ENCODE peak calls at places on chromosome 4, in nine cellular contexts. L is tibial nerve; Q is CD8-positive, alpha-beta memory T cell; B is lower lobe of right lung; O is heart right ventricle; G is tibial artery; I is body of pancreas; N is OCI-LY7; R is left ventricle myocardium inferior. K is an unnamed sample. For H3K4me1, the result is how much of the 10 kb centered on the place peaks cover.

GRCh38 chr4:17111959-17112659 is 213.7 kb upstream of the LDB2 start:
- DNase-seq in L (no peak), Q (no peak), B (no peak), O (no peak), G (no peak), I (no peak), N (peak), R (no peak), K (peak)

GRCh38 chr4:183183906-183184535 is 85.0 kb downstream of the WWC2 start:
- DNase-seq in L (no peak), Q (no peak), B (no peak), O (no peak), G (no peak), I (no peak), N (no peak), R (no peak), K (no peak)

GRCh38 chr4:76804060-76804459 is 93.9 kb downstream of the SOWAHB start:
- DNase-seq in L (no peak), Q (no peak), B (no peak), O (no peak), G (no peak), I (no peak), N (no peak), R (no peak), K (peak)

GRCh38 chr4:42268824-42269223 is 116.4 kb upstream of the BEND4 start:
- DNase-seq in L (no peak), Q (no peak), B (no peak), O (no peak), G (no peak), I (no peak), N (no peak), R (no peak), K (no peak)

GRCh38 chr4:114653675-114654074 is 55.1 kb downstream of the UGT8 start:
- DNase-seq in L (no peak), Q (no peak), B (no peak), O (no peak), G (no peak), I (no peak), N (no peak), R (no peak), K (no peak)

GRCh38 chr4:159027535-159027934 is 75.3 kb upstream of the RAPGEF2 start:
- DNase-seq in L (no peak), Q (no peak), B (no peak), O (no peak), G (no peak), I (no peak), N (no peak), R (no peak), K (no peak)

GRCh38 chr4:151219938-151220337 is 57.0 kb upstream of the PRSS48 start:
- DNase-seq in L (no peak), Q (no peak), B (no peak), O (no peak), G (no peak), I (no peak), N (no peak), R (no peak), K (no peak)

GRCh38 chr4:54139332-54139731 is 39.4 kb downstream of the GSX2 start:
- DNase-seq in L (no peak), Q (no peak), B (no peak), O (peak), G (no peak), I (no peak), N (no peak), R (peak), K (no peak)

GRCh38 chr4:116058129-116058528 is 944.7 kb upstream of the NDST4 start:
- DNase-seq in L (no peak), Q (no peak), B (no peak), O (no peak), G (no peak), I (no peak), N (no peak), R (no peak), K (no peak)

GRCh38 chr4:116413222-116413621 is 672.2 kb downstream of the TRAM1L1 start:
- DNase-seq in L (no peak), Q (no peak), B (no peak), O (no peak), G (no peak), I (no peak), N (no peak), R (no peak), K (no peak)

GRCh38 chr4:5500165-5500564 is 208.2 kb downstream of the EVC2 start:
- DNase-seq in L (no peak), Q (no peak), B (no peak), O (no peak), G (no peak), I (no peak), N (no peak), R (no peak), K (no peak)

GRCh38 chr4:41161355-41161754 is 53.0 kb downstream of the APBB2 start:
- DNase-seq in L (no peak), Q (no peak), B (no peak), O (no peak), G (no peak), I (no peak), N (no peak), R (no peak), K (no peak)

GRCh38 chr4:130825283-130825682 is 1729.3 kb downstream of the C4orf33 start:
- DNase-seq in L (no peak), Q (no peak), B (no peak), O (no peak), G (no peak), I (no peak), N (no peak), R (no peak), K (no peak)

GRCh38 chr4:76155979-76156378 is 7.8 kb upstream of the NUP54 start:
- DNase-seq in L (no peak), Q (no peak), B (no peak), O (no peak), G (no peak), I (no peak), N (no peak), R (no peak), K (no peak)

GRCh38 chr4:22093126-22093525 is 144.6 kb upstream of the KCNIP4 start:
- DNase-seq in L (no peak), Q (no peak), B (no peak), O (no peak), G (no peak), I (no peak), N (no peak), R (no peak), K (no peak)

GRCh38 chr4:139732991-139733555 is 67.5 kb downstream of the MGST2 start:
- DNase-seq in L (no peak), Q (no peak), B (no peak), O (no peak), G (no peak), I (peak), N (no peak), R (no peak), K (no peak)

GRCh38 chr4:157977086-157977485 is 195.7 kb downstream of the GASK1B start:
- DNase-seq in L (no peak), Q (no peak), B (no peak), O (no peak), G (no peak), I (no peak), N (no peak), R (no peak), K (no peak)

GRCh38 chr4:89305712-89306437 is 1.7 kb downstream of the GPRIN3 start:
- DNase-seq in L (no peak), Q (no peak), B (no peak), O (no peak), G (no peak), I (no peak), N (no peak), R (no peak), K (no peak)

GRCh38 chr4:91963489-91963888 is 340.3 kb upstream of the GRID2 start:
- DNase-seq in L (no peak), Q (no peak), B (no peak), O (no peak), G (no peak), I (no peak), N (no peak), R (no peak), K (no peak)

GRCh38 chr4:97774347-97774989 is 368.8 kb downstream of the STPG2 start:
- DNase-seq in L (no peak), Q (no peak), B (no peak), O (no peak), G (no peak), I (no peak), N (no peak), R (no peak), K (no peak)

GRCh38 chr4:67332627-67333026 is 212.7 kb downstream of the CENPC start:
- DNase-seq in L (no peak), Q (no peak), B (no peak), O (no peak), G (no peak), I (no peak), N (peak), R (no peak), K (no peak)

GRCh38 chr4:158819942-158820786 is 51.3 kb downstream of the FNIP2 start:
- DNase-seq in L (no peak), Q (no peak), B (no peak), O (no peak), G (no peak), I (no peak), N (no peak), R (no peak), K (no peak)

GRCh38 chr4:165991325-165992180 is 118.5 kb downstream of the TLL1 start:
- DNase-seq in L (no peak), Q (no peak), B (no peak), O (no peak), G (no peak), I (no peak), N (no peak), R (no peak), K (peak)

GRCh38 chr4:4990857-4991540 is 28.3 kb downstream of the CYTL1 start:
- DNase-seq in L (peak), Q (no peak), B (no peak), O (peak), G (peak), I (peak), N (no peak), R (peak), K (no peak)

GRCh38 chr4:88244821-88245579 is 39.4 kb downstream of the PPM1K start:
- DNase-seq in L (no peak), Q (peak), B (no peak), O (peak), G (no peak), I (no peak), N (peak), R (no peak), K (no peak)

GRCh38 chr4:18051281-18051680 is 29.7 kb upstream of the LCORL start:
- DNase-seq in L (no peak), Q (no peak), B (no peak), O (no peak), G (no peak), I (no peak), N (no peak), R (no peak), K (no peak)

GRCh38 chr4:1515156-1515555 is 108.9 kb upstream of the NKX1-1 start:
- DNase-seq in L (no peak), Q (no peak), B (no peak), O (no peak), G (no peak), I (no peak), N (no peak), R (no peak), K (no peak)

GRCh38 chr4:115664285-115664684 is 550.9 kb upstream of the NDST4 start:
- DNase-seq in L (no peak), Q (no peak), B (no peak), O (no peak), G (no peak), I (no peak), N (no peak), R (no peak), K (peak)

GRCh38 chr4:119204898-119205297 is 7.6 kb upstream of the USP53 start:
- DNase-seq in L (no peak), Q (no peak), B (no peak), O (no peak), G (no peak), I (no peak), N (no peak), R (no peak), K (no peak)
- H3K4me1 ChIP-seq in L (under half), Q (under half), B (under half), O (under half), G (under half), I (under half), N (under half), R (under half), K (under half)

GRCh38 chr4:13530823-13531608 is 13.3 kb downstream of the NKX3-2 start:
- DNase-seq in L (no peak), Q (no peak), B (no peak), O (no peak), G (no peak), I (no peak), N (no peak), R (no peak), K (no peak)
- H3K4me3 ChIP-seq in L (no peak), Q (no peak), B (no peak), O (no peak), G (no peak), I (no peak), N (no peak), R (no peak), K (no peak)

GRCh38 chr4:184793735-184794355 is 31.9 kb downstream of the ACSL1 start:
- DNase-seq in L (no peak), Q (no peak), B (no peak), O (no peak), G (no peak), I (no peak), N (no peak), R (no peak), K (no peak)

GRCh38 chr4:184794470-184794869 is 31.3 kb downstream of the ACSL1 start:
- DNase-seq in L (no peak), Q (no peak), B (no peak), O (no peak), G (no peak), I (no peak), N (no peak), R (no peak), K (no peak)

GRCh38 chr4:184795214-184795844 is 30.4 kb downstream of the ACSL1 start:
- DNase-seq in L (no peak), Q (no peak), B (no peak), O (no peak), G (no peak), I (no peak), N (no peak), R (no peak), K (no peak)

GRCh38 chr4:184798504-184798903 is 27.3 kb downstream of the ACSL1 start:
- DNase-seq in L (no peak), Q (no peak), B (no peak), O (no peak), G (peak), I (no peak), N (no peak), R (no peak), K (no peak)

GRCh38 chr4:184796906-184797305 is 28.9 kb downstream of the ACSL1 start:
- DNase-seq in L (no peak), Q (no peak), B (no peak), O (no peak), G (peak), I (no peak), N (no peak), R (no peak), K (no peak)
- H3K27ac ChIP-seq in L (no peak), Q (no peak), B (no peak), O (no peak), G (no peak), I (no peak), N (no peak), R (peak), K (no peak)

DNA sequence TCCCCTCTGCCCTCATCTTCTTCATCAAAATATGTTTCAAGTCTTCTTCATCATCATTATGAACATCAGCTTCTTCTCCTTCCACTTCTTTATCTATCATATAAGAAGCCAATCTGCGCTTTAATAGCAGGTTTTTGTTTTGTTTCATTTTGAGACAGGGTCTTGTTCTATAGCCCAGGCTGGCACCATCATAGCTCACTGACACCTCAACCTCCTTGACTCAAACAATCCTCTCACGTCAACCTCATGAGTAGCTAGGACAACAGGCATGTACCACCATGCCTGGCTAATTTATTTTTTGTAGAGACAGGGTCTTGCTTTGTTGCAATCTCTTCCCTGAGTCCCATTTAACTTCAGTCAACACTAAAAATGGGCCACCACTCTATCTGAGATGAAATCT is 27.0 kb downstream of the PRDM5 start:
- DNase-seq in L (no peak), Q (no peak), B (no peak), O (no peak), G (no peak), I (no peak), N (no peak), R (no peak), K (no peak)
- H3K4me1 ChIP-seq in L (under half), Q (under half), B (under half), O (under half), G (under half), I (under half), N (under half), R (under half), K (under half)

GRCh38 chr4:7287918-7288280 is 95.6 kb downstream of the SORCS2 start:
- DNase-seq in L (no peak), Q (no peak), B (no peak), O (no peak), G (no peak), I (no peak), N (no peak), R (no peak), K (no peak)

GRCh38 chr4:7285244-7286122 is 93.1 kb downstream of the SORCS2 start:
- DNase-seq in L (no peak), Q (no peak), B (no peak), O (no peak), G (peak), I (no peak), N (no peak), R (no peak), K (peak)

GRCh38 chr4:7286798-7287197 is 94.5 kb downstream of the SORCS2 start:
- DNase-seq in L (no peak), Q (no peak), B (no peak), O (no peak), G (no peak), I (no peak), N (no peak), R (no peak), K (no peak)

GRCh38 chr4:7287274-7287917 is 95.1 kb downstream of the SORCS2 start:
- DNase-seq in L (no peak), Q (no peak), B (no peak), O (no peak), G (no peak), I (no peak), N (no peak), R (no peak), K (no peak)

GRCh38 chr4:7286170-7286569 is 93.8 kb downstream of the SORCS2 start:
- DNase-seq in L (no peak), Q (no peak), B (no peak), O (no peak), G (no peak), I (no peak), N (no peak), R (no peak), K (no peak)
- H3K4me3 ChIP-seq in L (no peak), Q (no peak), B (no peak), O (no peak), G (no peak), I (no peak), N (no peak), R (no peak), K (no peak)

GRCh38 chr4:185820119-185821028 is 8.4 kb upstream of the SORBS2 start:
- DNase-seq in L (no peak), Q (no peak), B (no peak), O (no peak), G (no peak), I (peak), N (no peak), R (no peak), K (no peak)

GRCh38 chr4:185819144-185819543 is 7.2 kb upstream of the SORBS2 start:
- DNase-seq in L (no peak), Q (no peak), B (no peak), O (no peak), G (no peak), I (no peak), N (no peak), R (no peak), K (no peak)

GRCh38 chr4:185813133-185813532 is 1.1 kb upstream of the SORBS2 start:
- DNase-seq in L (no peak), Q (no peak), B (no peak), O (no peak), G (no peak), I (no peak), N (no peak), R (no peak), K (no peak)

GRCh38 chr4:185821029-185821419 is 9.0 kb upstream of the SORBS2 start:
- DNase-seq in L (no peak), Q (no peak), B (no peak), O (no peak), G (no peak), I (peak), N (no peak), R (no peak), K (no peak)

DNA sequence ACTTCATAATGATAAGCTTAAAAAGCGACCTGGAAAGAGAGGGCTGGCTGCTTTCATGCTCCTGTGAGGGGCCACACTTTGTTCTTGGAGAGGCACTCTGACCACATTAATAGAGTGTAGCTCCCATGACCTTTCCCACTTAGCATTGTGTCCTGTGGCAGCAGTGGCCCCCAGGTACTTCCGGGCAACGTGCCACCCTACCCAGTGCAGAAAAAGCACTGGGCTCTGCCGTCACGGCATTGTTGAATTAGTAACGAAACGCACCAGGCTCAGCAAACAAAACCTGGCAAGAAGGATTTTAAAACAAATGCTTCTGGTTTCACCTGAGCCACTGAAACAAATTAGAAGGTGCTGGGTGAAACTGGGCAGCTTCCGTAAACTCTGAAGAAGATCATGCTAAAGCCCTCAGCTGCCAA is 5.4 kb upstream of the SORBS2 start:
- DNase-seq in L (no peak), Q (no peak), B (peak), O (peak), G (no peak), I (peak), N (no peak), R (peak), K (no peak)
- H3K27ac ChIP-seq in L (no peak), Q (no peak), B (peak), O (peak), G (no peak), I (peak), N (no peak), R (peak), K (no peak)

DNA sequence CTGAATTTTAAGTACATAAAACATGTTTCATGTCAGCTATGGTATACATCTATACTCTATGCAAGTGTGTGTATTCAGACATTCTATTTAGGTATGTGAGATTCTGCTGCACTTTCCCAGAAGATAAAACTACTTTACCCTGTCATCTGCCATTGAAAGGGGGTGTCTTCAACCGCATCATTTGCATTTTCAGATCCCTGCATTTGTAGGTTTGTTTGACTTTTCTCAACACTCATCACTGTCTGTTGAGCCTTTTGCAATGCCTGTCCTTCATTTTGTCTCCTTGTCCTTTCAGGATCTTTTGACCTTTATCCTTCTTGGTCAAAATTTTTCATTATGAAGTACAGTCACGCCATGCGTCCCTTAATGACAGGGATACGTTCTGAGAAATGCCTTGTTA is 103.5 kb downstream of the TMA16 start:
- DNase-seq in L (no peak), Q (no peak), B (no peak), O (no peak), G (no peak), I (no peak), N (peak), R (no peak), K (no peak)
- H3K4me1 ChIP-seq in L (under half), Q (under half), B (under half), O (under half), G (under half), I (under half), N (half or more), R (under half), K (under half)

GRCh38 chr4:57916479-57916878 is 806.3 kb upstream of the IGFBP7 start:
- DNase-seq in L (no peak), Q (no peak), B (no peak), O (no peak), G (no peak), I (no peak), N (no peak), R (no peak), K (no peak)
- H3K4me3 ChIP-seq in L (no peak), Q (no peak), B (no peak), O (no peak), G (no peak), I (no peak), N (no peak), R (no peak), K (no peak)